ENCODE peak calls at places on chromosomes 2 and 18, in seven cellular contexts. L is Calu3, N is psoas muscle, M is GM12865, Y is HCT116, I is MCF 10A, K is coronary artery. R is an unnamed sample.

GRCh38 chr2:10947005-10947440 is 35.3 kb downstream of the KCNF1 start:
- DNase-seq in L (peak), N (no peak), M (no peak), Y (no peak), I (peak), K (no peak), R (no peak)

GRCh38 chr2:230757476-230757875 is 44.8 kb downstream of the CAB39 start:
- DNase-seq in L (no peak), N (no peak), M (no peak), Y (no peak), I (no peak), K (no peak), R (no peak)

GRCh38 chr2:118689456-118689855 is 158.0 kb downstream of the EN1 start:
- DNase-seq in L (no peak), N (no peak), M (no peak), Y (no peak), I (no peak), K (no peak), R (no peak)

GRCh38 chr18:46190667-46191066 is 86.5 kb downstream of the HAUS1 start:
- DNase-seq in L (no peak), N (no peak), M (no peak), Y (no peak), I (no peak), K (no peak), R (no peak)

GRCh38 chr2:239393941-239394340 is 6.9 kb downstream of the HDAC4 start:
- DNase-seq in L (no peak), N (no peak), M (no peak), Y (no peak), I (no peak), K (no peak), R (no peak)

GRCh38 chr18:56516769-56517168 is 121.6 kb downstream of the TXNL1 start:
- DNase-seq in L (no peak), N (peak), M (no peak), Y (no peak), I (no peak), K (no peak), R (no peak)

GRCh38 chr2:215434447-215435260 is 1.2 kb downstream of the FN1 start:
- DNase-seq in L (no peak), N (no peak), M (no peak), Y (no peak), I (no peak), K (no peak), R (no peak)

GRCh38 chr18:36821681-36822080 is 7.1 kb downstream of the TPGS2 start:
- DNase-seq in L (no peak), N (no peak), M (no peak), Y (no peak), I (no peak), K (no peak), R (no peak)

GRCh38 chr2:168375195-168375798 is 80.8 kb upstream of the CERS6 start:
- DNase-seq in L (no peak), N (no peak), M (no peak), Y (no peak), I (peak), K (no peak), R (no peak)

GRCh38 chr2:168913495-168913894 is 12.4 kb downstream of the G6PC2 start:
- DNase-seq in L (peak), N (no peak), M (no peak), Y (no peak), I (peak), K (no peak), R (no peak)

GRCh38 chr2:158459161-158460003 is 2.6 kb downstream of the PKP4 start:
- DNase-seq in L (no peak), N (no peak), M (no peak), Y (no peak), I (peak), K (no peak), R (no peak)

GRCh38 chr2:127807678-127808353 is 3.2 kb downstream of the WDR33 start:
- DNase-seq in L (no peak), N (no peak), M (no peak), Y (no peak), I (no peak), K (no peak), R (no peak)

GRCh38 chr2:25000503-25001328 is 29.0 kb upstream of the DNAJC27 start:
- DNase-seq in L (no peak), N (no peak), M (no peak), Y (no peak), I (no peak), K (no peak), R (no peak)

GRCh38 chr2:121748202-121748601 is 7.2 kb upstream of the TSN start:
- DNase-seq in L (no peak), N (no peak), M (peak), Y (peak), I (peak), K (no peak), R (peak)

GRCh38 chr2:36455788-36456187 is 100.2 kb downstream of the CRIM1 start:
- DNase-seq in L (no peak), N (no peak), M (no peak), Y (no peak), I (no peak), K (no peak), R (no peak)

GRCh38 chr2:41989503-41990180 is 58.2 kb upstream of the PKDCC start:
- DNase-seq in L (no peak), N (no peak), M (no peak), Y (no peak), I (peak), K (no peak), R (no peak)

GRCh38 chr2:653645-654425 is 23.4 kb downstream of the TMEM18 start:
- DNase-seq in L (no peak), N (no peak), M (no peak), Y (no peak), I (no peak), K (peak), R (no peak)

GRCh38 chr2:238995634-238996033 is 147.7 kb downstream of the TWIST2 start:
- DNase-seq in L (no peak), N (no peak), M (no peak), Y (no peak), I (no peak), K (no peak), R (peak)

GRCh38 chr2:164739966-164740365 is 101.7 kb downstream of the COBLL1 start:
- DNase-seq in L (no peak), N (no peak), M (no peak), Y (no peak), I (peak), K (no peak), R (no peak)

GRCh38 chr2:112483821-112484220 is 1.9 kb downstream of the TTL start:
- DNase-seq in L (no peak), N (no peak), M (no peak), Y (no peak), I (peak), K (no peak), R (no peak)

GRCh38 chr2:98911376-98912154 is 24.5 kb downstream of the CRACDL start:
- DNase-seq in L (no peak), N (no peak), M (peak), Y (no peak), I (peak), K (no peak), R (no peak)

GRCh38 chr2:119248311-119248710 is 24.7 kb downstream of the STEAP3 start:
- DNase-seq in L (no peak), N (no peak), M (no peak), Y (no peak), I (peak), K (no peak), R (no peak)

GRCh38 chr18:80171190-80171872 is 62.3 kb downstream of the ADNP2 start:
- DNase-seq in L (peak), N (peak), M (peak), Y (no peak), I (peak), K (no peak), R (no peak)

GRCh38 chr18:24704921-24705620 is 244.6 kb downstream of the HRH4 start:
- DNase-seq in L (no peak), N (no peak), M (no peak), Y (no peak), I (no peak), K (no peak), R (peak)

GRCh38 chr2:8144785-8145184 is 537.1 kb upstream of the ID2 start:
- DNase-seq in L (no peak), N (no peak), M (no peak), Y (no peak), I (no peak), K (no peak), R (no peak)

GRCh38 chr2:195543902-195544894 is 112.8 kb upstream of the SLC39A10 start:
- DNase-seq in L (peak), N (no peak), M (no peak), Y (no peak), I (peak), K (no peak), R (no peak)

GRCh38 chr2:176104338-176105077 is 2.6 kb upstream of the HOXD11 start:
- DNase-seq in L (no peak), N (no peak), M (no peak), Y (no peak), I (no peak), K (no peak), R (no peak)

GRCh38 chr2:43634604-43635306 is 2.3 kb upstream of the PLEKHH2 start:
- DNase-seq in L (peak), N (no peak), M (no peak), Y (no peak), I (peak), K (no peak), R (peak)

GRCh38 chr2:217932661-217933325 is 70.0 kb downstream of the TNS1 start:
- DNase-seq in L (no peak), N (peak), M (no peak), Y (no peak), I (no peak), K (no peak), R (no peak)

GRCh38 chr2:69567157-69567908 is 76.2 kb downstream of the AAK1 start:
- DNase-seq in L (peak), N (no peak), M (no peak), Y (no peak), I (peak), K (no peak), R (no peak)

GRCh38 chr2:6557737-6558136 is 308.0 kb downstream of the CMPK2 start:
- DNase-seq in L (no peak), N (no peak), M (no peak), Y (no peak), I (no peak), K (no peak), R (no peak)

DNA sequence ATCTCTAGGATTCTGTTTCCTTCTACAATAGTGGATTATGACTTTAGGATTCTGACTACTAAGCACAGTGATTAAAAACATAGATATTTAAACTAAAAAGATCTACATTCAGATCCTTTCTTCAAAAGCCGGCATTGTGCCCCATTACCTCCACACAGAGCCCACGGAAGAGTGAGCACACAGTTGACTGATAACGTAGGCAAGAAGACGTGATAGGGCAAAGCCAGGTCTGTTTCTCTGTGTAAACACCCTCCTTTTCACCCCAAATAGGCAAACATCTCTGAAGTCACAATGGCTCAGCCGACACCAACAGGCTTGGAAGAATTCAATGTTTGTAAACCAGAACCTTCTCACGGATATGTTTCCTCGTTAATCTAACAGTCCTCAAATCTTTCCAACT is 302.9 kb downstream of the CMPK2 start:
- DNase-seq in L (no peak), N (no peak), M (no peak), Y (no peak), I (no peak), K (no peak), R (no peak)
- TF ChIP-seq CTCF in L (no peak), N (no peak), M (no peak), Y (no peak), I (no peak), K (no peak), R (no peak)

DNA sequence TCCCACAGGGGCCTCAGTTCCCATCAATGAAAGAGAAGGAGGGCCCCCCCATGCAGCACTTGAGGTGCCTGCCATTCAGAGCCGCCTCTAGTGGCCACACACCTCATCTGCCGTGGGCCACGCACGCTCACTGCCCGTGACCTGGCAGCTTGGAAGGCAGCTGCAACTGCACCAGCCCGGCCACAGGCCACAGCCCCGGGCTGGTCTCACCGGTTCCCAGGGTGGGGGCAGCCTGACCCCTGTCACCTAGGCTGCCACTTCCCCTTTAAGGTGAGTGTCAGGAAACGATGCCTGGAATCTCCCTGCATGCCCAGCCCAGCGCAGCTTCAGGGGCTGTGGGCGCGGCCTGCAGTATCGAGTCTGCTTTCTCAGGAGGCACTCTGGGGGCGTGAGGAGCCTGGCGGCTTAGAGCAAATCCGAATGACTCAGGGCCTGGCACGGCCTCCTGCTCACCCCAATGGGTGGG is 2.6 kb downstream of the MAB21L4 start:
- DNase-seq in L (peak), N (no peak), M (no peak), Y (peak), I (peak), K (no peak), R (no peak)
- TF ChIP-seq CTCF in L (no peak), N (no peak), M (no peak), Y (peak), I (no peak), K (no peak), R (no peak)

GRCh38 chr2:160019374-160020098 is 42.9 kb downstream of the PLA2R1 start:
- DNase-seq in L (no peak), N (no peak), M (no peak), Y (no peak), I (no peak), K (no peak), R (no peak)

GRCh38 chr2:160022162-160022561 is 40.3 kb downstream of the PLA2R1 start:
- DNase-seq in L (no peak), N (no peak), M (peak), Y (no peak), I (peak), K (no peak), R (no peak)
- TF ChIP-seq CTCF in L (no peak), N (peak), M (peak), Y (peak), I (peak), K (no peak), R (peak)

GRCh38 chr18:70998490-70998889 is 709.6 kb downstream of the SOCS6 start:
- DNase-seq in L (no peak), N (no peak), M (no peak), Y (no peak), I (peak), K (no peak), R (no peak)
- TF ChIP-seq CTCF in L (no peak), N (no peak), M (no peak), Y (no peak), I (no peak), K (no peak), R (no peak)

GRCh38 chr2:222919841-222920609 is 59.2 kb downstream of the ACSL3 start:
- DNase-seq in L (peak), N (no peak), M (no peak), Y (no peak), I (peak), K (no peak), R (peak)

GRCh38 chr2:222912776-222913175 is 51.9 kb downstream of the ACSL3 start:
- DNase-seq in L (no peak), N (no peak), M (peak), Y (no peak), I (no peak), K (no peak), R (no peak)

GRCh38 chr2:222916229-222917197 is 55.7 kb downstream of the ACSL3 start:
- DNase-seq in L (no peak), N (no peak), M (no peak), Y (no peak), I (no peak), K (no peak), R (no peak)

GRCh38 chr2:222912117-222912516 is 51.3 kb downstream of the ACSL3 start:
- DNase-seq in L (no peak), N (no peak), M (peak), Y (no peak), I (peak), K (no peak), R (peak)

GRCh38 chr2:222915092-222915957 is 54.5 kb downstream of the ACSL3 start:
- DNase-seq in L (no peak), N (no peak), M (peak), Y (peak), I (no peak), K (no peak), R (no peak)
- TF ChIP-seq CTCF in L (no peak), N (peak), M (peak), Y (peak), I (peak), K (peak), R (peak)

DNA sequence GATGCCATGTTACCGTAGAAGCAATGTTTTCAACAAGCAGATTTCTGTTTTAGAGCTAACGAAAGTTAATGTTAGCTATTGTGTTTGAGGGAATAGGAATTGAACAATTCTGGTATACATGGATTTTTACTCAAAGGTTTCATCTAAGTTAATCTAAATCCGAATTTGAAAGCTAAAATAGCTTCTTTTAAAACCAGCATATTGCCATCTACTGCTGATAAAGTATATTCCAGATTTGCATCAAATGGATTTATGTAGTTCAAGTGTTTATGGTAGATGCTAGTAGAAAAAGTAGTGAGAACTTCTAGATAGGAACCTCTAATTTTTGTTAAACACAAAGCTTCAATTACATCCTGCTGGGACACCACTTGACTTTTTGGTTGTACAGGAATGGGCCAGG is 1569.5 kb upstream of the NXPH2 start:
- DNase-seq in L (no peak), N (no peak), M (no peak), Y (no peak), I (no peak), K (no peak), R (no peak)
- TF ChIP-seq CTCF in L (no peak), N (no peak), M (no peak), Y (no peak), I (no peak), K (no peak), R (no peak)

DNA sequence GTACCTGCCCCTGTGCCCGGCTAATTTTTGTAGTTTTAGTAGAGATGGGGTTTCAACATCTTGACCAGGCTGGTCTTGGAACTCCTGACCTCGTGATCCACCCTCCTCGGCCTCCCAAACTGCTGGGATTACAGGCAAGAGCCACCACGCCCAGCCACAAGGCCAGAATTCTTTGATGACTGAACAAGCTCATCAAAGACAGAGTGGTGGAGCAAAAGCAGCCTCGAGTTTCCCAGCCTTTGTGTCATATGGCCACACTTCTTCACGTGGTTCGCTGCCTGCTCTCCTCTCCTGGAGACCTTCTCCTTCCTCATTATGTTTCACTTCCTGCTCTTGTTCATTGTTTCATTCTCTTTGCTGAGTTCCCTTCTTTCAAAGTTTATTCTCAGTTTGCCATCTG is 9.9 kb upstream of the NPC1 start:
- DNase-seq in L (no peak), N (no peak), M (no peak), Y (no peak), I (no peak), K (no peak), R (no peak)
- TF ChIP-seq CTCF in L (no peak), N (no peak), M (no peak), Y (no peak), I (no peak), K (no peak), R (no peak)

GRCh38 chr2:96267159-96267971 is 1.3 kb downstream of the CIAO1 start:
- DNase-seq in L (peak), N (peak), M (peak), Y (peak), I (peak), K (no peak), R (no peak)
- TF ChIP-seq CTCF in L (no peak), N (no peak), M (peak), Y (peak), I (peak), K (no peak), R (peak)

GRCh38 chr2:94978917-94979316 is 46.6 kb upstream of the MAL start:
- DNase-seq in L (no peak), N (no peak), M (no peak), Y (no peak), I (no peak), K (no peak), R (no peak)

GRCh38 chr2:94980406-94980805 is 45.1 kb upstream of the MAL start:
- DNase-seq in L (no peak), N (no peak), M (no peak), Y (no peak), I (no peak), K (no peak), R (no peak)

GRCh38 chr2:94982156-94982555 is 43.4 kb upstream of the MAL start:
- DNase-seq in L (no peak), N (no peak), M (no peak), Y (no peak), I (no peak), K (no peak), R (no peak)

GRCh38 chr2:94979406-94980375 is 45.8 kb upstream of the MAL start:
- DNase-seq in L (no peak), N (no peak), M (no peak), Y (no peak), I (no peak), K (no peak), R (no peak)

DNA sequence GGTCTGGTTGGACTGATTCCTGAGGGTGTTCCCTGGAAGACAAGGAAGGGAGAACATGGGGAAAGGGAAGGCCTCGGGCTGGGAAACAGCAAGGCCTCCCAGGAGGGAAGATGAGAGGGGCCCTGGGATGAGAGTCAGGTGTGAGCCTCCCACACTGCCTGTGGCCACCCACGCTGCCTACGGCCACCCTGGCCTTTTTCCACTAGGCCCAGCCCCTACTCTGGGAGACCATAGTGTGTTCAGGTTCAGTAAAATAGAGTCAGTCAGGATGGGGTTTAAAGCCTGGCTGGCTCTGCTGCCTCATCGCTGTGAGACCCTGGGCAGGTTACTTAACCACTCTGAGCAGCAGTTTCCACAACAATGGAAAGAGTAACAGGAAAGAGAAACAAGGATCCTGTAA is 47.7 kb upstream of the MAL start:
- DNase-seq in L (no peak), N (no peak), M (no peak), Y (no peak), I (no peak), K (no peak), R (no peak)
- TF ChIP-seq CTCF in L (no peak), N (no peak), M (no peak), Y (no peak), I (no peak), K (no peak), R (no peak)